ENCODE peak calls at places on chromosome 1, in five cellular contexts. D, P, F, H and Y are unnamed samples.

GRCh38 chr1:94020764-94021579 is 100.0 kb downstream of the ABCA4 start:
- DNase-seq in H (no peak), F (no peak), D (no peak), P (no peak), Y (peak; percentile 46)

GRCh38 chr1:37410080-37410479 is 64.3 kb upstream of the ZC3H12A start:
- DNase-seq in F (no peak), D (no peak), P (no peak), H (no peak), Y (no peak)

GRCh38 chr1:12486401-12487005 is 131.5 kb downstream of the DHRS3 start:
- DNase-seq in D (peak; percentile 76), P (no peak), F (no peak), H (peak; percentile 77), Y (no peak)

GRCh38 chr1:247357062-247357780 is 25.6 kb upstream of the ZNF496 start:
- DNase-seq in H (no peak), P (no peak), F (no peak), D (no peak), Y (no peak)

GRCh38 chr1:43527111-43527878 is 3.4 kb upstream of the PTPRF start:
- DNase-seq in F (no peak), D (no peak), H (no peak), P (no peak), Y (no peak)

GRCh38 chr1:197200468-197200899 is 54.0 kb upstream of the ASPM start:
- DNase-seq in P (peak; percentile 23), D (no peak), F (no peak), H (no peak), Y (no peak)

GRCh38 chr1:225470691-225471452 is 43.0 kb upstream of the LBR start:
- DNase-seq in D (peak; percentile 10), H (no peak), P (no peak), F (no peak), Y (peak; percentile 3)

GRCh38 chr1:225777058-225777582 is 506 bp upstream of the SRP9 start:
- DNase-seq in H (no peak), P (no peak), D (no peak), F (no peak), Y (no peak)

GRCh38 chr1:38699330-38700076 is 160.1 kb downstream of the RRAGC start:
- DNase-seq in F (no peak), D (no peak), P (no peak), H (no peak), Y (no peak)

GRCh38 chr1:180360333-180361075 is 130.4 kb downstream of the LHX4 start:
- DNase-seq in P (no peak), F (no peak), H (no peak), D (no peak), Y (peak; percentile 3)

GRCh38 chr1:186780081-186780480 is 48.7 kb upstream of the PLA2G4A start:
- DNase-seq in H (no peak), P (no peak), D (no peak), F (no peak), Y (no peak)

GRCh38 chr1:2228684-2229031 is 539 bp downstream of the SKI start:
- DNase-seq in P (no peak), H (no peak), D (no peak), F (no peak), Y (no peak)

GRCh38 chr1:180981596-180982387 is 40.9 kb downstream of the STX6 start:
- DNase-seq in P (no peak), F (no peak), H (no peak), D (no peak), Y (no peak)

GRCh38 chr1:40313329-40313957 is 3.6 kb downstream of the COL9A2 start:
- DNase-seq in P (no peak), D (no peak), F (no peak), H (no peak), Y (peak; percentile 74)

GRCh38 chr1:235935506-235936224 is 69.0 kb upstream of the LYST start:
- DNase-seq in F (no peak), D (peak; percentile 38), H (no peak), P (peak; percentile 62), Y (no peak)

GRCh38 chr1:203140076-203140475 is 12.6 kb downstream of the ADORA1 start:
- DNase-seq in D (no peak), H (no peak), F (no peak), P (no peak), Y (no peak)

GRCh38 chr1:36322786-36323635 is 434 bp downstream of the EVA1B start:
- DNase-seq in F (no peak), P (no peak), H (peak; percentile 60), D (peak; percentile 67), Y (peak; percentile 50)

GRCh38 chr1:28437260-28437923 is 67.9 kb downstream of the PHACTR4 start:
- DNase-seq in P (no peak), H (peak; percentile 39), F (peak; percentile 9), D (no peak), Y (peak; percentile 77)
- H3K4me3 ChIP-seq in P (peak overlapping the region; percentile 16), H (peak overlapping the region; percentile 66), F (peak overlapping the region; percentile 71), D (no peak overlapping the region), Y (no peak overlapping the region)

GRCh38 chr1:172397221-172397620 is 23.3 kb upstream of the C1orf105 start:
- DNase-seq in H (no peak), P (no peak), F (no peak), D (no peak), Y (no peak)
- H3K4me1 ChIP-seq in H (no peaks in the 10 kb centered on the region), P (peaks cover 5% of the 10 kb centered on the region), F (peaks cover 29% of the 10 kb centered on the region), D (no peaks in the 10 kb centered on the region), Y (peaks cover 40% of the 10 kb centered on the region)

GRCh38 chr1:18955442-18956188 is 861 bp downstream of the IFFO2 start:
- DNase-seq in D (no peak), H (peak; percentile 39), F (no peak), P (no peak), Y (peak; percentile 59)

GRCh38 chr1:18955116-18955441 is 1.4 kb downstream of the IFFO2 start:
- DNase-seq in P (no peak), F (no peak), D (no peak), H (no peak), Y (no peak)

GRCh38 chr1:18951818-18952391 is 4.6 kb downstream of the IFFO2 start:
- DNase-seq in P (no peak), D (no peak), F (no peak), H (no peak), Y (no peak)

GRCh38 chr1:18954270-18955071 is 2.0 kb downstream of the IFFO2 start:
- DNase-seq in D (no peak), F (no peak), P (no peak), H (no peak), Y (no peak)

GRCh38 chr1:18953656-18954259 is 2.7 kb downstream of the IFFO2 start:
- DNase-seq in F (no peak), D (no peak), H (no peak), P (no peak), Y (no peak)
- H3K4me3 ChIP-seq in F (peak overlapping the region; percentile 91), D (no peak overlapping the region), H (peak overlapping the region; percentile 80), P (no peak overlapping the region), Y (no peak overlapping the region)

GRCh38 chr1:164767257-164768044 is 208.5 kb downstream of the PBX1 start:
- DNase-seq in P (no peak), D (no peak), H (no peak), F (no peak), Y (no peak)

GRCh38 chr1:164770149-164770529 is 211.2 kb downstream of the PBX1 start:
- DNase-seq in P (no peak), H (no peak), D (no peak), F (no peak), Y (no peak)

GRCh38 chr1:164769504-164770148 is 210.6 kb downstream of the PBX1 start:
- DNase-seq in P (no peak), D (no peak), H (no peak), F (no peak), Y (no peak)

GRCh38 chr1:164768045-164768402 is 209.0 kb downstream of the PBX1 start:
- DNase-seq in H (no peak), D (no peak), P (no peak), F (no peak), Y (no peak)

DNA sequence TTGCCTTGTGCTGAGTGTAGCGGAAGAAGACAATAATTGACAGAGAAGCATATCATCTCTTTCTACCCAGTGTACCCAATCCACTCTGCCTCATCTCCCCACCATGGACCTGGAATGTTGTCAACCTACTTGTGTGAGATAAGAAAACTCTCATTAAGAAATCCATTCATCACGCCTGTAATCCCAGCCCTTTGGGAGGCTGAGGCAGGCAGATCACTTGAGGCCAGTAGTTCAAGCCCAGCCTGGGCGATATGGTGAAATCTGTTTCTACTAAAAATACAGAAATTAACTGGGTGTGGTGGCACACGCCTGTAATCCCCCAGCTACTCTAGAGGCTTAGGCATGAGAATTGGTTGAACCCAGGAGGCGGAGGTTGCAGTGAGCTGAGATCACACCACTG is 209.6 kb downstream of the PBX1 start:
- DNase-seq in H (no peak), F (no peak), D (no peak), P (no peak), Y (no peak)
- H3K4me1 ChIP-seq in H (peaks cover 44% of the 10 kb centered on the region), F (peaks cover 34% of the 10 kb centered on the region), D (peaks cover 15% of the 10 kb centered on the region), P (no peaks in the 10 kb centered on the region), Y (peaks cover 26% of the 10 kb centered on the region)

DNA sequence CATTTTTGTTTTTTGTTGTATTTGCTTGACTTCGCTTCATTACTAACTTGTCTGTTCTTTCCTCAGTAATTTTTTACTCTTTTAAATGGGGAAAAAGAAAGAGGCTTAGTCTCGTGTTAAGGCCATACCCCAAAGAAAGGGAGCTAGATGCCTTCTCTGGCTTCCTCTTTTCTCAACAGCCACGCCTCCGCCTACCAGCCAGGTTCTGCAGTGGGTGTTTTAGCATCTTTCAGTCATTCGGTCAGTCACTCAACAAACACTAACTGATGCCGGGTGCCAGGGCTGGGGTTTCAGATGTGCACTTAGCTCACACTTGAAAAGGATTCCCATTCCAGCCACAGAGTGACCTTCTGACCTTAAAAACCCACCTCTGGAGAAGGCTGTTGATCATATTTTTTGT is 46.3 kb upstream of the VAV3 start:
- DNase-seq in D (no peak), F (no peak), H (no peak), P (no peak), Y (no peak)
- H3K4me3 ChIP-seq in D (no peak overlapping the region), F (no peak overlapping the region), H (no peak overlapping the region), P (no peak overlapping the region), Y (no peak overlapping the region)

GRCh38 chr1:178653091-178653490 is 72.0 kb upstream of the RALGPS2 start:
- DNase-seq in H (no peak), P (no peak), D (no peak), F (no peak), Y (no peak)

GRCh38 chr1:178652506-178652905 is 72.5 kb upstream of the RALGPS2 start:
- DNase-seq in H (no peak), D (no peak), P (no peak), F (no peak), Y (no peak)

GRCh38 chr1:178649582-178650350 is 75.3 kb upstream of the RALGPS2 start:
- DNase-seq in P (no peak), H (no peak), F (no peak), D (no peak), Y (no peak)

GRCh38 chr1:178651742-178652141 is 73.3 kb upstream of the RALGPS2 start:
- DNase-seq in F (no peak), P (no peak), D (no peak), H (no peak), Y (peak; percentile 58)

GRCh38 chr1:178650950-178651461 is 74.0 kb upstream of the RALGPS2 start:
- DNase-seq in F (no peak), D (no peak), P (no peak), H (no peak), Y (peak; percentile 65)
- H3K4me1 ChIP-seq in F (no peaks in the 10 kb centered on the region), D (no peaks in the 10 kb centered on the region), P (no peaks in the 10 kb centered on the region), H (no peaks in the 10 kb centered on the region), Y (peaks cover 16% of the 10 kb centered on the region)

DNA sequence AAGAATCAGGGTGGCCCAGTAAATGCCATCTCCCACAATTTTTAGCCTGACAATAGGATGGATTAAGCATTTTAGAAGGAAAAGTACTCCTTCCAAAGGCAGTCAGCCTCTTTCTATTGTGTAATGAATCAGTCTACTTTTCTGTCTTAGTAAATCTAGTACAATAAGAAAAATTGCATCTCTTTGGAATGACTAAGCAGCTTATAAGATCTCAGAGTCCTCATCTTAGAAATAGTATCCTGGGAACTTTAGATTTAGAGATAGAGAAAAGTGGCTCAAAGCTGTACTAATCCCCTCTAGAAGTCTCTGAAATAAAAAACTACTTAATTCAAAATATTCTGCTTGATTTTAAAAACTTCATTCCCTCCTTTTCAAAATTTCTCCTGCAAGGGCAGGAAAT is 81.4 kb downstream of the SLC44A5 start:
- DNase-seq in F (no peak), D (no peak), H (no peak), P (no peak), Y (no peak)
- H3K4me3 ChIP-seq in F (no peak overlapping the region), D (no peak overlapping the region), H (no peak overlapping the region), P (no peak overlapping the region), Y (no peak overlapping the region)